ENCODE peak calls at places on chromosomes 2 and 18, in seven cellular contexts. D is HFF-Myc; I is activated CD8-positive, alpha-beta memory T cell treated with anti-CD3 and anti-CD28 coated beads for 24 hours; O is AML-193; R is ovary; A is endothelial cell; B is NCI-H69. H is an unnamed sample.

GRCh38 chr2:42196403-42197267 is 27.5 kb downstream of the EML4 start:
- DNase-seq in D (peak), I (no peak), O (peak), R (peak), A (peak), B (peak), H (peak)

GRCh38 chr2:236057375-236057774 is 110.8 kb downstream of the GBX2 start:
- DNase-seq in D (no peak), I (no peak), O (no peak), R (no peak), A (no peak), B (no peak), H (no peak)

GRCh38 chr2:1494257-1494656 is 81.0 kb downstream of the TPO start:
- DNase-seq in D (no peak), I (no peak), O (no peak), R (peak), A (no peak), B (no peak), H (no peak)

GRCh38 chr2:229454934-229455631 is 184.0 kb upstream of the PID1 start:
- DNase-seq in D (peak), I (no peak), O (no peak), R (no peak), A (no peak), B (no peak), H (no peak)

GRCh38 chr2:206116278-206116677 is 30.3 kb upstream of the INO80D start:
- DNase-seq in D (no peak), I (peak), O (no peak), R (no peak), A (no peak), B (no peak), H (no peak)

GRCh38 chr2:239569401-239570090 is 168.7 kb upstream of the HDAC4 start:
- DNase-seq in D (no peak), I (no peak), O (no peak), R (no peak), A (no peak), B (no peak), H (no peak)

GRCh38 chr2:144330951-144331651 is 188.8 kb downstream of the ZEB2 start:
- DNase-seq in D (no peak), I (no peak), O (peak), R (no peak), A (no peak), B (peak), H (no peak)

GRCh38 chr2:117762454-117762853 is 52.0 kb upstream of the DDX18 start:
- DNase-seq in D (no peak), I (no peak), O (no peak), R (no peak), A (no peak), B (no peak), H (no peak)

GRCh38 chr2:205947621-205948495 is 138.1 kb downstream of the INO80D start:
- DNase-seq in D (peak), I (peak), O (peak), R (peak), A (peak), B (peak), H (peak)

GRCh38 chr2:29281585-29281984 is 166.4 kb downstream of the CLIP4 start:
- DNase-seq in D (no peak), I (no peak), O (no peak), R (peak), A (no peak), B (peak), H (no peak)

GRCh38 chr2:224173882-224174415 is 134.9 kb upstream of the SERPINE2 start:
- DNase-seq in D (no peak), I (no peak), O (no peak), R (no peak), A (no peak), B (peak), H (no peak)

GRCh38 chr2:201219328-201220096 is 36.6 kb downstream of the CASP10 start:
- DNase-seq in D (no peak), I (no peak), O (no peak), R (no peak), A (no peak), B (peak), H (no peak)

GRCh38 chr18:9775172-9775571 is 67.1 kb downstream of the RAB31 start:
- DNase-seq in D (no peak), I (no peak), O (peak), R (no peak), A (no peak), B (no peak), H (no peak)

GRCh38 chr18:46182633-46183401 is 78.6 kb downstream of the HAUS1 start:
- DNase-seq in D (no peak), I (no peak), O (no peak), R (no peak), A (no peak), B (no peak), H (no peak)

GRCh38 chr2:176473177-176473576 is 203.9 kb downstream of the MTX2 start:
- DNase-seq in D (no peak), I (peak), O (no peak), R (peak), A (no peak), B (peak), H (no peak)

GRCh38 chr2:58502931-58503330 is 261.8 kb upstream of the FANCL start:
- DNase-seq in D (no peak), I (no peak), O (no peak), R (no peak), A (no peak), B (peak), H (no peak)

GRCh38 chr2:168272225-168272624 is 24.8 kb upstream of the STK39 start:
- DNase-seq in D (no peak), I (no peak), O (no peak), R (no peak), A (no peak), B (peak), H (no peak)

GRCh38 chr2:227862741-227863588 is 8.5 kb upstream of the DAW1 start:
- DNase-seq in D (peak), I (no peak), O (no peak), R (no peak), A (no peak), B (peak), H (no peak)

GRCh38 chr2:69103495-69103894 is 90.5 kb downstream of the ANTXR1 start:
- DNase-seq in D (no peak), I (no peak), O (no peak), R (no peak), A (no peak), B (no peak), H (no peak)

GRCh38 chr2:191020742-191021381 is 6.9 kb upstream of the STAT1 start:
- DNase-seq in D (no peak), I (peak), O (peak), R (peak), A (no peak), B (no peak), H (no peak)

GRCh38 chr2:143954208-143954607 is 565.7 kb downstream of the ZEB2 start:
- DNase-seq in D (no peak), I (no peak), O (no peak), R (no peak), A (no peak), B (no peak), H (no peak)

GRCh38 chr2:42800461-42800962 is 8.1 kb upstream of the HAAO start:
- DNase-seq in D (no peak), I (no peak), O (no peak), R (no peak), A (no peak), B (no peak), H (no peak)

GRCh38 chr2:203623104-203623503 is 83.3 kb upstream of the CD28 start:
- DNase-seq in D (peak), I (no peak), O (no peak), R (no peak), A (no peak), B (no peak), H (no peak)

GRCh38 chr2:174334781-174335604 is at the start of gene SP9:
- DNase-seq in D (no peak), I (peak), O (no peak), R (no peak), A (peak), B (peak), H (peak)

GRCh38 chr2:43610361-43610760 is 14.5 kb upstream of the THADA start:
- DNase-seq in D (no peak), I (no peak), O (no peak), R (no peak), A (no peak), B (no peak), H (no peak)

GRCh38 chr2:52976132-52976949 is 791.3 kb upstream of the CHAC2 start:
- DNase-seq in D (no peak), I (no peak), O (no peak), R (no peak), A (peak), B (no peak), H (peak)

GRCh38 chr18:31309115-31309514 is 8.8 kb upstream of the DSG1 start:
- DNase-seq in D (no peak), I (no peak), O (no peak), R (no peak), A (no peak), B (no peak), H (no peak)

GRCh38 chr2:217830061-217830460 is 172.7 kb downstream of the TNS1 start:
- DNase-seq in D (no peak), I (no peak), O (no peak), R (no peak), A (no peak), B (no peak), H (no peak)

GRCh38 chr18:22189431-22189830 is 20.0 kb downstream of the GATA6 start:
- DNase-seq in D (no peak), I (no peak), O (no peak), R (no peak), A (no peak), B (no peak), H (no peak)

H was measured in left kidney.